ENCODE peak calls at places on chromosomes 12 and 14, in four cellular contexts. S is A673; L is stomach; A is CD8-positive, alpha-beta memory T cell. C is an unnamed sample. For H3K4me1 and H3K36me3, the result is how much of the 10 kb centered on the place peaks cover.

GRCh38 chr12:114879354-114879753 is 195.4 kb upstream of the TBX3 start:
- DNase-seq in A (no peak), S (no peak), L (no peak), C (no peak)

GRCh38 chr12:16389594-16389993 is 42.1 kb downstream of the MGST1 start:
- DNase-seq in S (no peak), A (no peak), L (no peak), C (no peak)

GRCh38 chr14:90523544-90523943 is 126.7 kb downstream of the CALM1 start:
- DNase-seq in L (no peak), A (no peak), S (no peak), C (no peak)

GRCh38 chr12:32126720-32127119 is 20.1 kb downstream of the BICD1 start:
- DNase-seq in L (no peak), A (no peak), S (no peak), C (no peak)

GRCh38 chr14:69043007-69043444 is 63.9 kb upstream of the ACTN1 start:
- DNase-seq in A (no peak), S (no peak), L (peak), C (no peak)

GRCh38 chr12:80565276-80565675 is 121.2 kb downstream of the PTPRQ start:
- DNase-seq in A (no peak), S (peak), L (no peak), C (no peak)

GRCh38 chr12:105910030-105910429 is 228.7 kb downstream of the NUAK1 start:
- DNase-seq in L (no peak), A (no peak), S (no peak), C (no peak)

GRCh38 chr12:4779749-4780148 is 59.5 kb downstream of the GALNT8 start:
- DNase-seq in L (no peak), S (no peak), A (no peak), C (no peak)

GRCh38 chr12:54217774-54218221 is 29.0 kb upstream of the SMUG1 start:
- DNase-seq in A (no peak), L (peak), S (peak), C (no peak)

GRCh38 chr12:76113800-76114757 is 29.6 kb upstream of the NAP1L1 start:
- DNase-seq in S (no peak), A (no peak), L (no peak), C (no peak)

GRCh38 chr12:57377103-57377840 is 53.6 kb downstream of the R3HDM2 start:
- DNase-seq in A (no peak), L (no peak), S (no peak), C (peak)

GRCh38 chr12:55727643-55728184 is 1.1 kb downstream of the CD63 start:
- DNase-seq in L (peak), S (no peak), A (no peak), C (no peak)

GRCh38 chr12:46956451-46957035 is 122.9 kb upstream of the PCED1B start:
- DNase-seq in A (no peak), S (no peak), L (no peak), C (no peak)

GRCh38 chr12:100539209-100539608 is 34.3 kb upstream of the GAS2L3 start:
- DNase-seq in A (no peak), S (peak), L (no peak), C (peak)

GRCh38 chr14:81565441-81566290 is 32.0 kb upstream of the SEL1L start:
- DNase-seq in A (no peak), S (peak), L (no peak), C (no peak)

GRCh38 chr14:61479746-61480502 is 158.5 kb downstream of the PRKCH start:
- DNase-seq in A (no peak), S (no peak), L (no peak), C (no peak)

GRCh38 chr14:30295980-30296379 is 263.0 kb upstream of the G2E3 start:
- DNase-seq in L (no peak), S (no peak), A (no peak), C (no peak)

GRCh38 chr12:108046633-108047032 is 82.5 kb upstream of the WSCD2 start:
- DNase-seq in S (no peak), L (no peak), A (no peak), C (no peak)

GRCh38 chr12:110554184-110554583 is 28.9 kb downstream of the PPTC7 start:
- DNase-seq in L (no peak), A (no peak), S (no peak), C (no peak)
- H3K4me1 ChIP-seq in L (under half), A (under half), S (under half), C (under half)

DNA sequence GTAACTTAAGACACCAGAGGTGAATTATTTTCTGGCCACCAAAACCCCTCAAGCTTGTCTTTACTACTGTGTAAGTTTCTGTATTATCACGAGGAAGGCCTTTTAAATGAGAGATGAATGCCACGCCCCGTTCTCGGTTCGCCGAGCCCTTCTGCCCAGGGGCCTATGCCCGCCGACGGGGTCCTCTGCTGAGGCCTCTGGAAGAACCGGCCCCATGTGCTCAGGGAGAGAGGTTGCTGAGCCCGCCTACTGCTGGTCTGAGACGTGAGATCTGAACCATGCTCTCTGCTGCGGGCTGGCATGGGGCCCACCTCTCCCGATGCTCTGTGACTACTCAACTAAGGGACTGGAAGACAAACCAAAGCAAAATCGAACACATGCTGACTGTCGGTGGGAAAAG is 21.0 kb downstream of the AMN start:
- DNase-seq in L (no peak), S (no peak), A (no peak), C (no peak)
- H3K36me3 ChIP-seq in L (half or more), S (half or more), A (under half), C (under half)

GRCh38 chr12:123761841-123762714 is at the start of gene DNAH10:
- DNase-seq in L (no peak), S (peak), A (no peak), C (peak)
- H3K4me3 ChIP-seq in L (peak), S (peak), A (no peak), C (peak)

GRCh38 chr14:103522028-103522581 is 525 bp downstream of the CKB start:
- DNase-seq in L (no peak), S (no peak), A (no peak), C (peak)
- H3K4me1 ChIP-seq in L (half or more), S (under half), A (under half), C (half or more)

GRCh38 chr14:103574104-103574503 is 11.3 kb downstream of the COA8 start:
- DNase-seq in S (no peak), A (no peak), L (no peak), C (no peak)
- H3K36me3 ChIP-seq in S (under half), A (under half), L (under half), C (under half)

GRCh38 chr14:54105406-54105805 is 148.8 kb upstream of the BMP4 start:
- DNase-seq in L (no peak), S (no peak), A (no peak), C (no peak)
- H3K4me3 ChIP-seq in L (no peak), S (no peak), A (no peak), C (no peak)

GRCh38 chr14:50862171-50862570 is 9.7 kb upstream of the ABHD12B start:
- DNase-seq in S (no peak), L (no peak), A (no peak), C (no peak)
- H3K4me1 ChIP-seq in S (under half), L (under half), A (under half), C (under half)

GRCh38 chr12:131940121-131940520 is 9.6 kb upstream of the EP400 start:
- DNase-seq in L (no peak), A (no peak), S (no peak), C (no peak)

GRCh38 chr12:131939007-131939406 is 9.9 kb downstream of the PUS1 start:
- DNase-seq in A (no peak), L (no peak), S (no peak), C (no peak)

GRCh38 chr12:131941116-131941986 is 8.4 kb upstream of the EP400 start:
- DNase-seq in A (no peak), L (peak), S (no peak), C (peak)

GRCh38 chr12:131934535-131934934 is 5.5 kb downstream of the PUS1 start:
- DNase-seq in A (no peak), L (no peak), S (no peak), C (no peak)

GRCh38 chr12:131938082-131938481 is 9.0 kb downstream of the PUS1 start:
- DNase-seq in A (no peak), S (no peak), L (no peak), C (no peak)
- H3K36me3 ChIP-seq in A (under half), S (half or more), L (under half), C (under half)

DNA sequence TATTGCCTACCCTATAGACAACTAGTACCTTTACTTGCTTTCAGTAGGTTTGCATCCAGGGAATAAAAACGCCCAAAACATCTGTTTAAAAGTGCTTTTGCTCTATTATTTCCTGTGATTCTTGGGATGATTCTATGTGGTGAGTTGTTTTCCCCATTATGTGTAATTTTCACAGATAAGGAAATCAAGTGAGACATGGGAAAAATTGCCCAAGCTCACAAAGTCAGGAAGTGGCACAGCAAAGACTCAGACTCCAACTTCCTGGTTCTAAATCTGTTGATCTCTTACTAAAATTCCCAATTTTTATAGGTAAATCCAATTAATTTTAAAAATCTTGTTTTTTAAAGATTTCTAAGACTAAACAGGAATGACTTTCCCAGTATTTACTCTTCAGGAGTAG is 39.0 kb downstream of the NID2 start:
- DNase-seq in L (no peak), S (no peak), A (no peak), C (no peak)
- H3K4me3 ChIP-seq in L (no peak), S (no peak), A (no peak), C (no peak)